ENCODE peak calls at places on chromosomes 4 and X, in four cellular contexts. One of them, this sample, is unnamed.

GRCh38 chr4:111960241-111960667 is 185.0 kb upstream of the FAM241A start:
- DNase-seq in NCI-H460: peak
- DNase-seq in activated naive CD8-positive, alpha-beta T cell treated with anti-CD3 and anti-CD28 coated beads, Interleukin-2, amount 10 ng/mL, durations not matched to agents 7 days and 5 days: no peak
- DNase-seq in anterior cingulate cortex: no peak
- DNase-seq in this sample: no peak

GRCh38 chr4:21452931-21453330 is 495.6 kb downstream of the KCNIP4 start:
- DNase-seq in NCI-H460: no peak
- DNase-seq in activated naive CD8-positive, alpha-beta T cell treated with anti-CD3 and anti-CD28 coated beads, Interleukin-2, amount 10 ng/mL, durations not matched to agents 7 days and 5 days: no peak
- DNase-seq in anterior cingulate cortex: no peak
- DNase-seq in this sample: no peak

GRCh38 chrX:130091976-130092522 is 18.2 kb downstream of the ELF4 start:
- DNase-seq in NCI-H460: no peak
- DNase-seq in activated naive CD8-positive, alpha-beta T cell treated with anti-CD3 and anti-CD28 coated beads, Interleukin-2, amount 10 ng/mL, durations not matched to agents 7 days and 5 days: peak
- DNase-seq in anterior cingulate cortex: no peak
- DNase-seq in this sample: peak

GRCh38 chrX:141375011-141375730 is 132.9 kb upstream of the SPANXC start:
- DNase-seq in NCI-H460: no peak
- DNase-seq in activated naive CD8-positive, alpha-beta T cell treated with anti-CD3 and anti-CD28 coated beads, Interleukin-2, amount 10 ng/mL, durations not matched to agents 7 days and 5 days: no peak
- DNase-seq in anterior cingulate cortex: no peak
- DNase-seq in this sample: no peak

GRCh38 chr4:113849771-113850170 is 88.2 kb upstream of the CAMK2D start:
- DNase-seq in NCI-H460: no peak
- DNase-seq in activated naive CD8-positive, alpha-beta T cell treated with anti-CD3 and anti-CD28 coated beads, Interleukin-2, amount 10 ng/mL, durations not matched to agents 7 days and 5 days: no peak
- DNase-seq in anterior cingulate cortex: no peak
- DNase-seq in this sample: no peak

GRCh38 chr4:71526626-71527406 is 188.0 kb downstream of the SLC4A4 start:
- DNase-seq in NCI-H460: no peak
- DNase-seq in activated naive CD8-positive, alpha-beta T cell treated with anti-CD3 and anti-CD28 coated beads, Interleukin-2, amount 10 ng/mL, durations not matched to agents 7 days and 5 days: no peak
- DNase-seq in anterior cingulate cortex: no peak
- DNase-seq in this sample: no peak

GRCh38 chr4:140046037-140046436 is 107.9 kb downstream of the MAML3 start:
- DNase-seq in NCI-H460: no peak
- DNase-seq in activated naive CD8-positive, alpha-beta T cell treated with anti-CD3 and anti-CD28 coated beads, Interleukin-2, amount 10 ng/mL, durations not matched to agents 7 days and 5 days: no peak
- DNase-seq in anterior cingulate cortex: no peak
- DNase-seq in this sample: no peak

GRCh38 chrX:29082558-29082957 is 495.3 kb downstream of the IL1RAPL1 start:
- DNase-seq in NCI-H460: no peak
- DNase-seq in activated naive CD8-positive, alpha-beta T cell treated with anti-CD3 and anti-CD28 coated beads, Interleukin-2, amount 10 ng/mL, durations not matched to agents 7 days and 5 days: no peak
- DNase-seq in anterior cingulate cortex: no peak
- DNase-seq in this sample: no peak

GRCh38 chrX:103637604-103638338 is 9.0 kb downstream of the TCEAL1 start:
- DNase-seq in NCI-H460: no peak
- DNase-seq in activated naive CD8-positive, alpha-beta T cell treated with anti-CD3 and anti-CD28 coated beads, Interleukin-2, amount 10 ng/mL, durations not matched to agents 7 days and 5 days: no peak
- DNase-seq in anterior cingulate cortex: no peak
- DNase-seq in this sample: no peak

GRCh38 chr4:24853142-24853541 is 57.8 kb downstream of the SOD3 start:
- DNase-seq in NCI-H460: no peak
- DNase-seq in activated naive CD8-positive, alpha-beta T cell treated with anti-CD3 and anti-CD28 coated beads, Interleukin-2, amount 10 ng/mL, durations not matched to agents 7 days and 5 days: no peak
- DNase-seq in anterior cingulate cortex: no peak
- DNase-seq in this sample: no peak

GRCh38 chr4:123398151-123398802 is 1.7 kb downstream of the SPRY1 start:
- DNase-seq in NCI-H460: peak
- DNase-seq in activated naive CD8-positive, alpha-beta T cell treated with anti-CD3 and anti-CD28 coated beads, Interleukin-2, amount 10 ng/mL, durations not matched to agents 7 days and 5 days: peak
- DNase-seq in anterior cingulate cortex: no peak
- DNase-seq in this sample: peak

GRCh38 chr4:57233391-57233790 is 123.2 kb upstream of the IGFBP7 start:
- DNase-seq in NCI-H460: no peak
- DNase-seq in activated naive CD8-positive, alpha-beta T cell treated with anti-CD3 and anti-CD28 coated beads, Interleukin-2, amount 10 ng/mL, durations not matched to agents 7 days and 5 days: no peak
- DNase-seq in anterior cingulate cortex: no peak
- DNase-seq in this sample: no peak

GRCh38 chr4:55321707-55322264 is 24.3 kb upstream of the SRD5A3 start:
- DNase-seq in NCI-H460: peak
- DNase-seq in activated naive CD8-positive, alpha-beta T cell treated with anti-CD3 and anti-CD28 coated beads, Interleukin-2, amount 10 ng/mL, durations not matched to agents 7 days and 5 days: no peak
- DNase-seq in anterior cingulate cortex: peak
- DNase-seq in this sample: no peak

GRCh38 chr4:74874785-74875367 is 58.0 kb upstream of the PARM1 start:
- DNase-seq in NCI-H460: peak
- DNase-seq in activated naive CD8-positive, alpha-beta T cell treated with anti-CD3 and anti-CD28 coated beads, Interleukin-2, amount 10 ng/mL, durations not matched to agents 7 days and 5 days: no peak
- DNase-seq in anterior cingulate cortex: no peak
- DNase-seq in this sample: no peak

GRCh38 chrX:154729439-154729838 is 21.4 kb downstream of the GAB3 start:
- DNase-seq in NCI-H460: no peak
- DNase-seq in activated naive CD8-positive, alpha-beta T cell treated with anti-CD3 and anti-CD28 coated beads, Interleukin-2, amount 10 ng/mL, durations not matched to agents 7 days and 5 days: no peak
- DNase-seq in anterior cingulate cortex: no peak
- DNase-seq in this sample: no peak

GRCh38 chr4:73620115-73620792 is at the start of gene RASSF6:
- DNase-seq in NCI-H460: no peak
- DNase-seq in activated naive CD8-positive, alpha-beta T cell treated with anti-CD3 and anti-CD28 coated beads, Interleukin-2, amount 10 ng/mL, durations not matched to agents 7 days and 5 days: peak
- DNase-seq in anterior cingulate cortex: no peak
- DNase-seq in this sample: peak

This sample was measured in upper lobe of right lung.